ENCODE peak calls at places on chromosomes 7 and 10, in four cellular contexts. X, C, Y and J are unnamed samples.

GRCh38 chr7:92634125-92634710 is 44.0 kb upstream of the FAM133B start:
- DNase-seq in X (no peak), C (no peak), Y (no peak), J (no peak)

GRCh38 chr7:116571037-116571436 is 46.2 kb downstream of the CAV1 start:
- DNase-seq in X (no peak), C (no peak), Y (no peak), J (no peak)

GRCh38 chr10:31317652-31318381 is 1.2 kb upstream of the ZEB1 start:
- DNase-seq in X (no peak), C (peak; percentile 38), Y (no peak), J (no peak)

GRCh38 chr7:107248551-107249316 is 79.9 kb downstream of the HBP1 start:
- DNase-seq in X (no peak), C (no peak), Y (no peak), J (no peak)

GRCh38 chr10:8050561-8051108 is 3.9 kb upstream of the GATA3 start:
- DNase-seq in X (no peak), C (no peak), Y (no peak), J (no peak)

GRCh38 chr7:54907981-54908380 is 110.8 kb upstream of the EGFR start:
- DNase-seq in X (no peak), C (no peak), Y (no peak), J (no peak)

GRCh38 chr10:113555751-113556150 is 2.9 kb downstream of the HABP2 start:
- DNase-seq in X (no peak), C (no peak), Y (no peak), J (no peak)

GRCh38 chr7:135978624-135979023 is 1.5 kb upstream of the MTPN start:
- DNase-seq in X (no peak), C (no peak), Y (no peak), J (no peak)

GRCh38 chr7:158432369-158433270 is 155.0 kb downstream of the PTPRN2 start:
- DNase-seq in X (no peak), C (no peak), Y (no peak), J (no peak)

GRCh38 chr10:28991326-28991725 is 297.5 kb upstream of the LYZL1 start:
- DNase-seq in X (no peak), C (no peak), Y (no peak), J (no peak)

GRCh38 chr7:127383123-127383835 is 9.2 kb downstream of the ZNF800 start:
- DNase-seq in X (no peak), C (peak; percentile 46), Y (no peak), J (no peak)

GRCh38 chr10:100660945-100661344 is 84.4 kb upstream of the PAX2 start:
- DNase-seq in X (no peak), C (no peak), Y (no peak), J (no peak)

GRCh38 chr7:117313582-117313981 is 9.3 kb downstream of the WNT2 start:
- DNase-seq in X (no peak), C (no peak), Y (no peak), J (no peak)

GRCh38 chr7:122902751-122903495 is 16.7 kb upstream of the CADPS2 start:
- DNase-seq in X (no peak), C (no peak), Y (no peak), J (no peak)

GRCh38 chr10:42781893-42782445 is 626 bp upstream of the BMS1 start:
- DNase-seq in X (no peak), C (no peak), Y (no peak), J (no peak)

GRCh38 chr7:151119055-151119415 is 32.8 kb downstream of the AGAP3 start:
- DNase-seq in X (no peak), C (no peak), Y (no peak), J (no peak)

GRCh38 chr10:44006826-44007225 is 358.1 kb upstream of the ZNF32 start:
- DNase-seq in X (no peak), C (no peak), Y (no peak), J (no peak)

GRCh38 chr10:49227406-49227805 is 39.2 kb upstream of the TMEM273 start:
- DNase-seq in X (no peak), C (no peak), Y (no peak), J (no peak)

GRCh38 chr10:49231421-49231820 is 43.2 kb upstream of the TMEM273 start:
- DNase-seq in X (no peak), C (no peak), Y (no peak), J (no peak)

GRCh38 chr10:49228677-49229076 is 40.5 kb upstream of the TMEM273 start:
- DNase-seq in X (no peak), C (no peak), Y (no peak), J (no peak)

GRCh38 chr10:49226594-49226993 is 38.4 kb upstream of the TMEM273 start:
- DNase-seq in X (no peak), C (no peak), Y (no peak), J (no peak)

GRCh38 chr10:49230004-49230403 is 41.8 kb upstream of the TMEM273 start:
- DNase-seq in X (no peak), C (no peak), Y (no peak), J (no peak)
- TF ChIP-seq SPI1 in X (no peak), C (no peak), Y (no peak), J (no peak)

DNA sequence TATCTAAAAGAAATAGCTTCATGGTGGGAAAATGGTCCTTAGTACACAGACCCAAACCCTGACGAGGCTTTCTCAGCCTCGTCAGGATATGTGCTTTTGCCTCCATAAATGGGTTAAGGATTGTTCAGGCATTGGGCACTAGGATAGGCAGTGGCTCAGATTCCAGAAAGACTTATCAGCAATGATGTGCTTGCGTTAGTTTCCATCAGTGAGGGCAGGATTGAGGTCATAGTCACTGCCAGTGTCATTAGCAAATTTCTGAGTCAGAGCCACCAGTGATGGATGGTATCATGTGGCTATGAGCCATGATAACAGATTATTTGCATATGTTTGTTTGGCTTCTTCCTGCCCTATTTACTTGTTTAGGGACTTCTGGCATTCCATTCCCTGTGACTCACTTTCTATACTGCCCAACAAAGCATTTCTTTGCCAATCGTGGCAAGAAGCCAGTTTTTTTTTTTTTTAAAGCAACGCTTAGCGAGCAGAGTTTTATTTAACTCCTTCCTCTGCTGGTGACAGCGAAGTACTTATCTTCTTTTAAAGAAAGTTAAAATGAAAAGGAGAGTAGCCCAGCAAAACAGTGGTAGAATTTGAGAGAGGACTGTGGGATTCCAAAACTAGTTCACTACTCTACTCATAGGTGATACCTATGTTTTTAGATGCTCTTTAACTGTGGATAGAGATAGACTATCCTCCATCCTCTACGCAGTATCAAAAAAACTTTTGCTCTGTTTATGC is 44.4 kb downstream of the MYPN start:
- DNase-seq in X (no peak), C (no peak), Y (no peak), J (no peak)
- TF ChIP-seq SPI1 in X (no peak), C (no peak), Y (no peak), J (no peak)

GRCh38 chr7:45971661-45972175 is 50.6 kb upstream of the IGFBP3 start:
- DNase-seq in X (no peak), C (no peak), Y (no peak), J (no peak)
- TF ChIP-seq SPI1 in X (no peak), C (no peak), Y (no peak), J (no peak)

DNA sequence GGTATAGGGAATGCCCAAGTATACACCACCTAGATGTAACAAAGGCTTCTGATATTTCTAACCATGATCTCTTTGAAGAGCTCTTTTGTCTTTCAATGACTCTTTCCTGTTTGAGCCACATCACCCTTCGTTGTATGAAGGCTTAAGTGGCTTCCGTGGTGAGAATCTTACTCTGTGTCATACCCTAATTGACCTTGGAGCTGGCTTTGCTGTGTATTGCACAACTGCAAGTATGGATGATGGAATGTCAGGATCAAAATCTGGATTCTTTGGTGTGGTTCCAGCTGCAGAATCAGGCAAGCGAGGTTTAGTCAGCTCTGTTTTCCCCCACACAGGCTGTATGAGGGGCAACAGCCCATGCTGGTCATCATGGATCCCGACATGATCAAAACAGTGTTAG is 16.0 kb downstream of the CYP3A43 start:
- DNase-seq in X (no peak), C (no peak), Y (no peak), J (no peak)
- TF ChIP-seq SPI1 in X (no peak), C (no peak), Y (no peak), J (no peak)

GRCh38 chr7:134943785-134944400 is 42.4 kb upstream of the AGBL3 start:
- DNase-seq in X (no peak), C (no peak), Y (no peak), J (no peak)
- TF ChIP-seq SPI1 in X (no peak), C (no peak), Y (no peak), J (no peak)